ENCODE peak calls at places on chromosomes 7 and 10, in seven cellular contexts. V is SK-N-SH, H is HCT116, G is GM12878, X is K562, Q is HepG2, A is H1. W is an unnamed sample.

GRCh38 chr7:98831641-98832221 is 38.1 kb downstream of the TMEM130 start:
- DNase-seq in A (no peak), V (peak), G (no peak), Q (peak), H (no peak), X (peak), W (no peak)

GRCh38 chr10:110547139-110547761 is 20.2 kb upstream of the SMC3 start:
- DNase-seq in A (no peak), V (peak), H (peak), X (peak), G (no peak), Q (peak), W (peak)

GRCh38 chr7:114689391-114689790 is 232.5 kb upstream of the MDFIC start:
- DNase-seq in Q (no peak), A (no peak), X (no peak), G (no peak), V (no peak), H (no peak), W (no peak)

GRCh38 chr7:98194186-98194585 is 17.1 kb upstream of the BHLHA15 start:
- DNase-seq in X (no peak), Q (no peak), G (no peak), H (no peak), V (no peak), A (no peak), W (no peak)

GRCh38 chr10:3059974-3060373 is 7.4 kb upstream of the PFKP start:
- DNase-seq in A (no peak), G (no peak), X (no peak), Q (no peak), V (no peak), H (no peak), W (no peak)

GRCh38 chr7:2490306-2490705 is 14.1 kb upstream of the GRIFIN start:
- DNase-seq in H (no peak), X (no peak), A (no peak), V (no peak), G (no peak), Q (no peak), W (no peak)

GRCh38 chr7:133770863-133771492 is 356.2 kb upstream of the LRGUK start:
- DNase-seq in X (no peak), A (no peak), V (no peak), G (no peak), Q (peak), H (no peak), W (no peak)

GRCh38 chr7:103967401-103967800 is 22.1 kb downstream of the RELN start:
- DNase-seq in X (no peak), Q (no peak), A (no peak), G (no peak), H (no peak), V (no peak), W (no peak)

GRCh38 chr10:16521311-16522016 is at the start of gene C1QL3:
- DNase-seq in X (no peak), H (no peak), Q (no peak), A (no peak), V (peak), G (no peak), W (no peak)

GRCh38 chr10:77186936-77187335 is 450.7 kb downstream of the KCNMA1 start:
- DNase-seq in Q (no peak), H (no peak), V (no peak), A (no peak), X (no peak), G (no peak), W (no peak)

GRCh38 chr10:320787-321186 is 185.5 kb downstream of the ZMYND11 start:
- DNase-seq in G (no peak), A (no peak), X (no peak), Q (no peak), H (no peak), V (no peak), W (no peak)

GRCh38 chr7:149717481-149717880 is 55.9 kb downstream of the ZNF467 start:
- DNase-seq in V (no peak), A (no peak), G (no peak), X (no peak), Q (no peak), H (no peak), W (no peak)

GRCh38 chr10:73017955-73018480 is 63.4 kb upstream of the PLA2G12B start:
- DNase-seq in H (no peak), X (no peak), Q (no peak), A (no peak), V (no peak), G (no peak), W (peak)

GRCh38 chr10:113459672-113460280 is 93.1 kb upstream of the HABP2 start:
- DNase-seq in X (no peak), G (no peak), Q (no peak), A (no peak), V (no peak), H (no peak), W (no peak)
- TF ChIP-seq JUND in X (no peak), G (no peak), Q (no peak), A (no peak), V (no peak), H (no peak), W (no peak)

DNA sequence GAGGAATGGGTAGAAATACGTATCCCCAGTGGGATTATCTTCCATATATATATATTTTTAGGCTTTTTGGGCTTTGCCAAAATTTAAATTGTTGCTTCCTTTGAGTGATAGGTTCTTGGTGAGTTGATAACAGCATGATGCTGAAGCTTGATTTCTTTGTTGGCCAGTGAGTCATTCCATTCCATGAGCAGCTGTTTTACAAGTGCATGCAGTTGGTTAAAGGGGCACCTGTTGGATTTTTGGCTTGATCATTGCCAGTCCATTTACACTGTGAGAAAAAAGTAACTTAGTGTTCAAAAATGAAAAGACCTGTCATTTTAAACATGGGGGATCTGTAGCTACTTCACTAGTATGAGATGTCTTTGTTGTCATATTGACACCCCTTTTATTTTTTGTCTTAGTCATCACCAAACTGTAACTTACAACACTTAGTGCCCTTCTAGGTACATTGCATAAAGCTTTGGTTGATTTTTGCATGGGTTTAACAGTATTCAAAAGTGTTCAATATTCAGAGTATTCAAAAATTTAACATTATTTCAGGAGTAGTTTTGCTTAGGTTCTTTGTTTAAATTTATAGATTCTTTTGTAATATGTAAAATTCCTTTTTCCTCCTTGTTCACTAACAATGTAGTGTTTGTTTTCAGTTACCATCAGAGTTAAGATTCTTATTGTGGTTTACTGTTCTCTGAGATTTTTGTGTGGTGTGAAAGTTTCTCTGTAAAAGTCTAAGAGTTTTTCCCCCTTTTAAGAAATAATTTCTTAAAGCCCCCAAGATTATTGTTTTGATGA is 8.8 kb downstream of the AKAP9 start:
- DNase-seq in H (no peak), V (no peak), Q (no peak), A (no peak), X (no peak), G (no peak), W (no peak)
- TF ChIP-seq JUND in H (no peak), V (no peak), Q (no peak), A (no peak), X (peak), G (no peak), W (no peak)

DNA sequence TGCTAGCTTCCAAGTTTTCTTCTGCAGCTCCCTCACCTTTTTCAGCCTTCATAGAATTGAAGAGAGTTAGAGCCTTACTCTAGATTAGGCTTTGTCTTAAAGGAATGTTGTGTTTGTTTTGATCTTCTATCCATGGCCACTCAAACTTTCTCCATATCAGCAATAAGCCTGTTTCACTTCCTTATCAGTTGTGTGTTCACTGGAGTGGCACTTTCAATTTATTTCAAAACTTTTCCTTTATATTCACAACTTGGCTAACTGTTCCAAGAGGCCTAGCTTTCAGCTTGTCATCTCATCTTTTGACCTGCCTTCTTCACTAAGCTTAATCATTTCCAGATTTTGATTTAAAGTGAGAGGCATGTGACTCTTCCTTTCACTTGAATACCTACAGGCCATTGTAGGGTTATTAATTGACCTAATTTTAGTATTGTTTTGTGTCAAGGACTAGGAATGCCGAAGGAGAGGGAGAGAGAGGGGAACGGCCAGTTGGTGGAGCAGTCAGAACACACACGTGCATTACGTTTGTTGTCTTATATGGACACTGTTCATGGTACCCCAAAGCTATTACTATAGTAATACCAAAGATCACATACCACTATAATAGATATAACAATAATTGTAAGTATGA is 5.4 kb upstream of the GNAT3 start:
- DNase-seq in V (no peak), G (no peak), A (no peak), X (no peak), H (no peak), Q (no peak), W (no peak)
- TF ChIP-seq JUND in V (no peak), G (no peak), A (no peak), X (no peak), H (no peak), Q (no peak), W (no peak)

DNA sequence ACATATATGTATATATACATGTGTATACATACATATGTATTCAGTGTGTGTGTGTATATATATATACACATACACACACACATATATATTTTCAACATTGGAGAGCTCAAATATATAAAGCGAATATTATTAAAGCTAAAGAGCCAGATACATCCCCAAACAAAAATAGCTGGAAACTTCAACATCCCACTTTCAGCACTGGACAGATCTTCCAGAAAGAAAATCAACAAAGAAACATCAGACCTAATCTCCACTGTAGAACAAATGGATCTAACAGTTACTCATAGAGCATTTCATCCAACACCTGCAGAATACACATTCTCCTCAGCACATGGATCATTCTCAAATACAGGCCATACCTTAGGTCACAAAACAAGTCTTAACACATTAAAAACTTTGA is 799.0 kb downstream of the PCDH15 start:
- DNase-seq in H (no peak), Q (no peak), V (no peak), A (no peak), G (no peak), X (no peak), W (no peak)
- TF ChIP-seq JUND in H (no peak), Q (no peak), V (no peak), A (no peak), G (no peak), X (no peak), W (no peak)